ENCODE peak calls at places on chromosomes 16 and 17, in ten cellular contexts. C is cardiac muscle cell, I is foreskin fibroblast, S is NB4, P is AG10803, D is Caco-2, O is body of pancreas, E is lung, Q is heart right ventricle, B is neural progenitor cell. N is an unnamed sample.

GRCh38 chr16:90031186-90031930 is 12.1 kb upstream of the DBNDD1 start:
- DNase-seq in C (no peak), I (no peak), S (peak), P (no peak), D (no peak), O (no peak), E (no peak), Q (no peak), B (no peak), N (no peak)

GRCh38 chr17:59038734-59039133 is 67.9 kb downstream of the TRIM37 start:
- DNase-seq in C (no peak), I (peak), S (no peak), P (peak), D (no peak), O (peak), E (no peak), Q (no peak), B (no peak), N (no peak)

GRCh38 chr16:50598256-50598894 is 50.2 kb downstream of the NKD1 start:
- DNase-seq in C (no peak), I (no peak), S (no peak), P (no peak), D (no peak), O (peak), E (no peak), Q (peak), B (no peak), N (no peak)

GRCh38 chr17:83189673-83190385 is 110.4 kb downstream of the METRNL start:
- DNase-seq in C (no peak), I (peak), S (no peak), P (peak), D (peak), O (peak), E (peak), Q (no peak), B (no peak), N (no peak)

GRCh38 chr16:64900029-64900428 is 221.8 kb downstream of the CDH11 start:
- DNase-seq in C (no peak), I (peak), S (no peak), P (no peak), D (no peak), O (no peak), E (no peak), Q (no peak), B (no peak), N (no peak)

GRCh38 chr17:36814958-36815357 is 122.3 kb upstream of the LHX1 start:
- DNase-seq in C (no peak), I (no peak), S (no peak), P (no peak), D (no peak), O (no peak), E (no peak), Q (no peak), B (no peak), N (no peak)

GRCh38 chr17:74052993-74053744 is 150.3 kb upstream of the RPL38 start:
- DNase-seq in C (peak), I (no peak), S (no peak), P (no peak), D (no peak), O (no peak), E (no peak), Q (no peak), B (no peak), N (no peak)

GRCh38 chr16:75559564-75560372 is 3.7 kb upstream of the TMEM231 start:
- DNase-seq in C (peak), I (peak), S (no peak), P (peak), D (no peak), O (no peak), E (no peak), Q (peak), B (peak), N (no peak)

GRCh38 chr17:50447870-50448573 is 20.7 kb downstream of the CHAD start:
- DNase-seq in C (no peak), I (no peak), S (no peak), P (no peak), D (peak), O (peak), E (peak), Q (no peak), B (no peak), N (no peak)

GRCh38 chr16:53080345-53081031 is 25.7 kb downstream of the CHD9 start:
- DNase-seq in C (no peak), I (peak), S (no peak), P (peak), D (no peak), O (peak), E (no peak), Q (peak), B (no peak), N (peak)

GRCh38 chr16:71572497-71573116 is 4.3 kb downstream of the TAT start:
- DNase-seq in C (no peak), I (no peak), S (no peak), P (no peak), D (no peak), O (peak), E (no peak), Q (no peak), B (no peak), N (no peak)

GRCh38 chr17:19019041-19019941 is 14.7 kb upstream of the FAM83G start:
- DNase-seq in C (no peak), I (no peak), S (no peak), P (no peak), D (no peak), O (no peak), E (no peak), Q (no peak), B (no peak), N (no peak)

GRCh38 chr16:68084504-68085258 is 489 bp upstream of the NFATC3 start:
- DNase-seq in C (peak), I (peak), S (peak), P (peak), D (peak), O (peak), E (peak), Q (peak), B (peak), N (no peak)

GRCh38 chr16:19882186-19882585 is 2.5 kb downstream of the GPRC5B start:
- DNase-seq in C (no peak), I (no peak), S (no peak), P (no peak), D (no peak), O (no peak), E (no peak), Q (no peak), B (peak), N (no peak)

GRCh38 chr17:82238562-82239201 is 9.8 kb downstream of the SLC16A3 start:
- DNase-seq in C (no peak), I (peak), S (peak), P (peak), D (no peak), O (peak), E (peak), Q (peak), B (no peak), N (peak)

GRCh38 chr16:82366462-82366861 is 196.4 kb upstream of the MPHOSPH6 start:
- DNase-seq in C (no peak), I (no peak), S (no peak), P (no peak), D (no peak), O (no peak), E (no peak), Q (no peak), B (no peak), N (no peak)

GRCh38 chr16:1158456-1159324 is 5.8 kb downstream of the CACNA1H start:
- DNase-seq in C (no peak), I (no peak), S (no peak), P (no peak), D (no peak), O (peak), E (no peak), Q (peak), B (no peak), N (no peak)

GRCh38 chr16:87464691-87465300 is 28.0 kb downstream of the ZCCHC14 start:
- DNase-seq in C (peak), I (peak), S (peak), P (peak), D (no peak), O (peak), E (peak), Q (peak), B (no peak), N (no peak)

GRCh38 chr16:23607740-23608139 is 11.6 kb upstream of the NDUFAB1 start:
- DNase-seq in C (no peak), I (peak), S (no peak), P (no peak), D (no peak), O (no peak), E (no peak), Q (no peak), B (no peak), N (no peak)

GRCh38 chr16:86018487-86018886 is 119.5 kb downstream of the IRF8 start:
- DNase-seq in C (no peak), I (no peak), S (peak), P (no peak), D (no peak), O (peak), E (peak), Q (peak), B (no peak), N (no peak)

GRCh38 chr16:30065943-30066881 is 652 bp downstream of the ALDOA start:
- DNase-seq in C (peak), I (peak), S (peak), P (peak), D (no peak), O (peak), E (peak), Q (peak), B (peak), N (no peak)

GRCh38 chr17:20961551-20961950 is 81.3 kb downstream of the USP22 start:
- DNase-seq in C (no peak), I (peak), S (no peak), P (peak), D (no peak), O (no peak), E (no peak), Q (no peak), B (no peak), N (no peak)

GRCh38 chr16:67101683-67102082 is 8.1 kb upstream of the PHAF1 start:
- DNase-seq in C (no peak), I (no peak), S (no peak), P (peak), D (no peak), O (no peak), E (no peak), Q (no peak), B (no peak), N (no peak)

GRCh38 chr16:30063893-30064745 is 1.4 kb upstream of the ALDOA start:
- DNase-seq in C (peak), I (peak), S (peak), P (no peak), D (peak), O (peak), E (peak), Q (peak), B (peak), N (no peak)

GRCh38 chr17:20300399-20301037 is 166.8 kb downstream of the LGALS9B start:
- DNase-seq in C (no peak), I (no peak), S (no peak), P (peak), D (no peak), O (peak), E (no peak), Q (no peak), B (no peak), N (no peak)

GRCh38 chr16:22353933-22354541 is 20.4 kb downstream of the CDR2 start:
- DNase-seq in C (no peak), I (no peak), S (no peak), P (no peak), D (no peak), O (no peak), E (no peak), Q (no peak), B (no peak), N (no peak)

GRCh38 chr16:46932802-46933201 is 40.7 kb downstream of the DNAJA2 start:
- DNase-seq in C (no peak), I (no peak), S (peak), P (no peak), D (no peak), O (peak), E (no peak), Q (no peak), B (no peak), N (no peak)

GRCh38 chr17:50855708-50856330 is 10.3 kb downstream of the TOB1 start:
- DNase-seq in C (no peak), I (no peak), S (no peak), P (no peak), D (no peak), O (no peak), E (no peak), Q (no peak), B (no peak), N (no peak)

GRCh38 chr17:3794890-3795757 is 5.9 kb downstream of the ITGAE start:
- DNase-seq in C (no peak), I (peak), S (no peak), P (peak), D (no peak), O (no peak), E (no peak), Q (no peak), B (peak), N (no peak)

GRCh38 chr17:71983828-71984227 is 137.0 kb upstream of the SOX9 start:
- DNase-seq in C (no peak), I (no peak), S (no peak), P (no peak), D (no peak), O (no peak), E (no peak), Q (no peak), B (no peak), N (no peak)

GRCh38 chr17:17119533-17119932 is 77.3 kb downstream of the MPRIP start:
- DNase-seq in C (no peak), I (peak), S (peak), P (peak), D (no peak), O (peak), E (no peak), Q (no peak), B (no peak), N (no peak)

DNA sequence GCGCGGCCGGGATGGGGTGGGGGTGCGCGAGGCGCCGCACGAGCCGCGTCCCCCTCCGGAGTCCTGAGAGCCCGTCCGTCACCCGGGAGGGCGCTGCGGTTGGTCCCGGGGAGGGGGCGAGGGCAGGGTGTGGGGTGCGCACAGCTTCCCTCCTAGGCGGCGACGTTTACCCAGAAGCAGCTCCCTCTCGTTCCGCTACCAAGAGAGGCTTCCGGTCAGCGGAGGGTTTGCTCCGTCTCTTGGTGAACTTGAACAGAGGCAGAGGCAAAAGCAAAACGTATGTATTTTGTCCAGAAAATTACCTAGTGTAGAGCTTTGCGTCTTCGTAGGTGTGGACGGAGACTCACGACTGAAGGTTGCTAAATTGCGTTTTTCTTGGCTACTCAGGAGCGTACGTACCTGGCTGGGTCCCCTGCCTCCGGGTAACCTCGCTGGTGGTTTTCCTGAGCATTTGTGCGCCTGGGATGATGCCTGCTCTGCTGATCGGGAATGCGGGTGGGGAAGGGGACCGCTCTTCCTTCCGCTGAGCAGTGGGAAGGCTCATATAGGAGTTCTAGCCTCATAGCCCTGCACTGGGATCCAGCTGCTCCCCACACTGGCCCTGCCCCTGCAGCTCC is 824 bp downstream of the WSCD1 start:
- DNase-seq in C (peak), I (peak), S (no peak), P (peak), D (no peak), O (peak), E (no peak), Q (peak), B (peak), N (no peak)
- H3K4me3 ChIP-seq in C (peak), I (peak), S (no peak), P (no peak), D (no peak), O (peak), E (peak), Q (peak), B (peak), N (peak)

DNA sequence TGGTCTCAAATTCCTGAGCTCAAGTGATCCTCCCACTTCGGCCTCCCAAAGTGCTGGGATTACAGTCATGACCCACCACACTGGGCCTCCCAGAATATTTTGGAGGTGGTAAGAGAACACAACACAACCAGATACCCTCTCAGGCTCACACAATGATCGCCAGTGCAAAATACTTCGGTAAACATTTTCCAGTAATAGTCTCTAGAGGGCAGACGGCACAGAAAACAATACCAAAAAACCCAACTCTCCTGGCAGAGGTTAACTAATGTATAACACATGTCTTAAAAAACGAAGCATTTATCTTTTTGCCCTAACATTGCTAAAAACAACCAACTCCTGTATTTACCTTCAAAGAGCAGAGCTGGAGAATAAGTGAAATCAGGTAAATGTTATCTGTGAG is 10.5 kb downstream of the NUFIP2 start:
- DNase-seq in C (no peak), I (peak), S (no peak), P (peak), D (no peak), O (no peak), E (no peak), Q (no peak), B (no peak), N (no peak)
- TF ChIP-seq CTCF in C (peak), I (no peak), S (peak), P (peak), D (no peak), O (no peak), E (no peak), Q (no peak), B (no peak), N (peak)

GRCh38 chr17:67492824-67493490 is 115.9 kb downstream of the PITPNC1 start:
- DNase-seq in C (no peak), I (no peak), S (no peak), P (no peak), D (no peak), O (no peak), E (no peak), Q (no peak), B (no peak), N (no peak)

GRCh38 chr17:67493811-67494210 is 116.7 kb downstream of the PITPNC1 start:
- DNase-seq in C (no peak), I (no peak), S (no peak), P (no peak), D (no peak), O (no peak), E (no peak), Q (no peak), B (no peak), N (no peak)

GRCh38 chr17:67491009-67491677 is 114.1 kb downstream of the PITPNC1 start:
- DNase-seq in C (no peak), I (peak), S (peak), P (peak), D (no peak), O (peak), E (peak), Q (peak), B (peak), N (no peak)

GRCh38 chr17:67491678-67492019 is 114.6 kb downstream of the PITPNC1 start:
- DNase-seq in C (no peak), I (no peak), S (no peak), P (no peak), D (no peak), O (peak), E (no peak), Q (no peak), B (no peak), N (no peak)

DNA sequence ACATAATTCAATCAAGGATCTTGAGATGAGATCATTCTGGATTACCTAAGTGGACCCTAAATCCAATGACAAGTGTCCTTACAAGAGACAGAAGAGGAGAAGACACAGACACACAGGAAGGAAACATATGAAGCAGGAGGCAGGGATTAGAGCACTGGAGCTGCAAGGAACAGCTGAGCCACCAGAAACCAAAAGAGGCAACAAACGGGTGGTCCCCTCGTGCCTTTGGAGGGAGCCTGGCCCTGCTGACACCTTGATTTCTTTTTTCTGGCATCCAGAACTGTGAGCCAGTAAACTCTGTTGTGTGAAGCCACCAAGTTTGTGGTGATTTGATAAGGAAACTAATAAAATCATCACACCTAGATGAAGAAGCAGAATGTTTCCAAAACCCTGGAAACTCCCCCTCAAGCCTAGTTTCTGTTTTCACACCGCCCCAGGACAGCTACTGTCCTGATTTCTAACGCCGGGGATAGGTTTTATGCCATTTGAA is 115.2 kb downstream of the PITPNC1 start:
- DNase-seq in C (no peak), I (no peak), S (no peak), P (no peak), D (no peak), O (no peak), E (no peak), Q (no peak), B (no peak), N (no peak)
- H3K4me3 ChIP-seq in C (no peak), I (no peak), S (no peak), P (no peak), D (no peak), O (no peak), E (no peak), Q (no peak), B (no peak), N (no peak)

DNA sequence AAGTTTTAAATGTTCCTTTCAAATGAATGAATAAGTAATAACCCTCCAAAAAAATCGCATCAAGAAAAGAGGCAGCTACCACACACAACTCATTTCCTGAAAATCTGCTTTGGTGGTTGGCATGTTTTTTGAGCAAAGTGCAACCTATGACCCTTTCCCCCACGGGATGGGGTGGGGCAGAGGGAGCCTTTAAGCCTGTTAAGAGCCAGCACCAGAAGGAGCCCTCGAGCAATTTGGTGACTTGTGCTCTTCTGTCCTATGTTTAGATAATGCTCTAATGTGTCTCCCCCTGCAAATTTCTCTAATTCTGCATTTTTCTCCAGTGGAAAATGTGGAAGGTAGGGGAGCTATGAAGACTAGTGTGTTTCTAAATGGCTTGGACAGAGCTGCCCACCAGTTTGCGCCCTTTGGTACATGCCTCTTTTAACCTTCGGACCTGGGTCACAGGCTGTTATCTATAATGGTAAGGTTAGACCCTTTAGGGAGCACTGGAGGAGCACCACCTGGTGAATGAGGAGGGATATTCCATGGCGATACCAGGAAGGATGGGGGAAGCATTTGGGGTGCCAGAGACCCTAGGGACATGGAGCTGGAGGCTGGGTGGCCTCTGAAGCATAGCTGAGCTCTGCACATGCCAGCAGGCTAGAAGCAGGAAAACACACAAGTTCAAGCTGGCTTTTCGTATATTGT is 1.6 kb downstream of the PYCARD start:
- DNase-seq in C (no peak), I (peak), S (peak), P (no peak), D (peak), O (no peak), E (no peak), Q (no peak), B (no peak), N (no peak)
- TF ChIP-seq CTCF in C (no peak), I (no peak), S (peak), P (peak), D (no peak), O (no peak), E (no peak), Q (no peak), B (no peak), N (no peak)

GRCh38 chr17:78751447-78752067 is 30.5 kb downstream of the CYTH1 start:
- DNase-seq in C (no peak), I (no peak), S (peak), P (no peak), D (no peak), O (no peak), E (no peak), Q (no peak), B (no peak), N (no peak)

GRCh38 chr17:78759203-78759968 is 22.7 kb downstream of the CYTH1 start:
- DNase-seq in C (no peak), I (no peak), S (peak), P (no peak), D (no peak), O (peak), E (no peak), Q (peak), B (no peak), N (no peak)

GRCh38 chr17:78748730-78749317 is 33.2 kb downstream of the CYTH1 start:
- DNase-seq in C (no peak), I (peak), S (peak), P (peak), D (no peak), O (peak), E (peak), Q (peak), B (no peak), N (no peak)

GRCh38 chr17:78748048-78748729 is 33.9 kb downstream of the CYTH1 start:
- DNase-seq in C (no peak), I (no peak), S (peak), P (no peak), D (no peak), O (peak), E (no peak), Q (no peak), B (no peak), N (no peak)

GRCh38 chr17:78753316-78754250 is 28.5 kb downstream of the CYTH1 start:
- DNase-seq in C (no peak), I (no peak), S (no peak), P (no peak), D (no peak), O (no peak), E (no peak), Q (no peak), B (no peak), N (no peak)
- H3K4me3 ChIP-seq in C (no peak), I (no peak), S (no peak), P (no peak), D (no peak), O (no peak), E (no peak), Q (no peak), B (no peak), N (no peak)